ENCODE peak calls at places on chromosomes 16 and 17, in six cellular contexts. E is right atrium auricular region, S is spleen, X is MM.1S, L is neural crest cell, B is mesothelial cell of epicardium. V is an unnamed sample.

GRCh38 chr17:63039342-63039741 is 73.3 kb downstream of the TANC2 start:
- DNase-seq in E (no peak), S (no peak), X (peak; percentile 76), L (no peak), B (no peak), V (no peak)

GRCh38 chr17:66776999-66777688 is 57.8 kb upstream of the CACNG5 start:
- DNase-seq in E (no peak), S (no peak), X (no peak), L (no peak), B (no peak), V (no peak)

GRCh38 chr16:24139282-24139681 is 116.9 kb upstream of the CACNG3 start:
- DNase-seq in E (no peak), S (no peak), X (no peak), L (no peak), B (no peak), V (no peak)

GRCh38 chr16:88534731-88535141 is 35.5 kb upstream of the ZC3H18 start:
- DNase-seq in E (no peak), S (peak; percentile 90), X (no peak), L (no peak), B (no peak), V (no peak)

GRCh38 chr16:21994856-21995465 is 6.0 kb downstream of the PDZD9 start:
- DNase-seq in E (no peak), S (no peak), X (no peak), L (no peak), B (no peak), V (no peak)

GRCh38 chr17:77503916-77504651 is 363.3 kb downstream of the SEC14L1 start:
- DNase-seq in E (no peak), S (peak; percentile 67), X (no peak), L (no peak), B (no peak), V (no peak)

GRCh38 chr17:73308017-73308823 is 3.6 kb downstream of the CDC42EP4 start:
- DNase-seq in E (peak; percentile 92), S (no peak), X (no peak), L (no peak), B (peak; percentile 54), V (no peak)

GRCh38 chr16:27824006-27824405 is 239.5 kb downstream of the GSG1L start:
- DNase-seq in E (no peak), S (peak; percentile 4), X (no peak), L (no peak), B (no peak), V (no peak)

GRCh38 chr17:12672944-12673343 is 7.3 kb downstream of the MYOCD start:
- DNase-seq in E (no peak), S (no peak), X (no peak), L (no peak), B (no peak), V (no peak)

GRCh38 chr17:61070649-61071048 is 329.0 kb upstream of the TBX2 start:
- DNase-seq in E (no peak), S (no peak), X (no peak), L (no peak), B (no peak), V (no peak)

GRCh38 chr17:2024572-2025219 is 438 bp downstream of the RTN4RL1 start:
- DNase-seq in E (no peak), S (no peak), X (no peak), L (no peak), B (no peak), V (no peak)

GRCh38 chr16:78813917-78814316 is 714.5 kb downstream of the WWOX start:
- DNase-seq in E (no peak), S (no peak), X (no peak), L (no peak), B (no peak), V (no peak)

GRCh38 chr16:50271148-50272041 is 5.0 kb downstream of the ADCY7 start:
- DNase-seq in E (no peak), S (peak; percentile 76), X (no peak), L (no peak), B (no peak), V (no peak)

GRCh38 chr17:61837175-61838051 is 25.9 kb downstream of the BRIP1 start:
- DNase-seq in E (no peak), S (no peak), X (peak; percentile 61), L (peak; percentile 50), B (peak; percentile 26), V (peak; percentile 20)

GRCh38 chr17:43834106-43834505 is 1.2 kb upstream of the MPP3 start:
- DNase-seq in E (no peak), S (no peak), X (no peak), L (no peak), B (no peak), V (no peak)

GRCh38 chr17:26818736-26819135 is 475.2 kb upstream of the WSB1 start:
- DNase-seq in E (no peak), S (no peak), X (no peak), L (no peak), B (no peak), V (no peak)

DNA sequence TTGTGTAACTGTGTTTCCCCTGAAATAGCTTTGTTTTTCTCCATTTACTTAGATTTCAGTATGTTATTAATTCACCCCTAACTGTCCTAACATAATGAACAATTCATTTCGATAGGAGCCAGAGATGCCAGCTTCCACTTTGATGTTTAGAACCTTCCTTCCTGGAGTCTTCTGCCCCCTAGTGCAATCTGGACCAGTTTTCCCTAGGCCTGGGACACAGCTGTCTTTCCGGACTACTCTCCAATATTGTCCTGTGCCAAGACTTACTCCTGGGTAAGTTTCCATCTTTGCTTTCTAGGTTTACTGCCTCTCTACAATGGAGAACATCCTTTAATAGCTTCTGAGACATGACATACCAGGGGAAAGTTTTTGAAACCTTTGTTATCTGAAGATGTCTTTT is 12.8 kb downstream of the RECQL5 start:
- DNase-seq in E (no peak), S (no peak), X (no peak), L (no peak), B (no peak), V (no peak)
- TF ChIP-seq CTCF in E (peak; percentile 39), S (no peak), X (no peak), L (peak; percentile 30), B (no peak), V (no peak)

GRCh38 chr16:71504901-71505300 is 15.8 kb upstream of the ZNF19 start:
- DNase-seq in E (no peak), S (no peak), X (no peak), L (no peak), B (no peak), V (no peak)

GRCh38 chr16:71499775-71500364 is 10.7 kb upstream of the ZNF19 start:
- DNase-seq in E (no peak), S (no peak), X (peak; percentile 68), L (peak; percentile 50), B (no peak), V (no peak)

GRCh38 chr16:71498031-71498430 is 8.9 kb upstream of the ZNF19 start:
- DNase-seq in E (no peak), S (no peak), X (no peak), L (no peak), B (no peak), V (no peak)

GRCh38 chr16:71500964-71501363 is 11.8 kb upstream of the ZNF19 start:
- DNase-seq in E (no peak), S (no peak), X (no peak), L (no peak), B (no peak), V (no peak)

GRCh38 chr16:71501562-71501961 is 12.4 kb upstream of the ZNF19 start:
- DNase-seq in E (no peak), S (no peak), X (no peak), L (no peak), B (no peak), V (no peak)
- TF ChIP-seq CTCF in E (no peak), S (no peak), X (peak; percentile 12), L (no peak), B (no peak), V (no peak)

GRCh38 chr17:80169784-80170500 is at the start of gene CARD14:
- DNase-seq in E (no peak), S (no peak), X (no peak), L (no peak), B (no peak), V (no peak)
- TF ChIP-seq CTCF in E (no peak), S (no peak), X (no peak), L (no peak), B (no peak), V (no peak)

DNA sequence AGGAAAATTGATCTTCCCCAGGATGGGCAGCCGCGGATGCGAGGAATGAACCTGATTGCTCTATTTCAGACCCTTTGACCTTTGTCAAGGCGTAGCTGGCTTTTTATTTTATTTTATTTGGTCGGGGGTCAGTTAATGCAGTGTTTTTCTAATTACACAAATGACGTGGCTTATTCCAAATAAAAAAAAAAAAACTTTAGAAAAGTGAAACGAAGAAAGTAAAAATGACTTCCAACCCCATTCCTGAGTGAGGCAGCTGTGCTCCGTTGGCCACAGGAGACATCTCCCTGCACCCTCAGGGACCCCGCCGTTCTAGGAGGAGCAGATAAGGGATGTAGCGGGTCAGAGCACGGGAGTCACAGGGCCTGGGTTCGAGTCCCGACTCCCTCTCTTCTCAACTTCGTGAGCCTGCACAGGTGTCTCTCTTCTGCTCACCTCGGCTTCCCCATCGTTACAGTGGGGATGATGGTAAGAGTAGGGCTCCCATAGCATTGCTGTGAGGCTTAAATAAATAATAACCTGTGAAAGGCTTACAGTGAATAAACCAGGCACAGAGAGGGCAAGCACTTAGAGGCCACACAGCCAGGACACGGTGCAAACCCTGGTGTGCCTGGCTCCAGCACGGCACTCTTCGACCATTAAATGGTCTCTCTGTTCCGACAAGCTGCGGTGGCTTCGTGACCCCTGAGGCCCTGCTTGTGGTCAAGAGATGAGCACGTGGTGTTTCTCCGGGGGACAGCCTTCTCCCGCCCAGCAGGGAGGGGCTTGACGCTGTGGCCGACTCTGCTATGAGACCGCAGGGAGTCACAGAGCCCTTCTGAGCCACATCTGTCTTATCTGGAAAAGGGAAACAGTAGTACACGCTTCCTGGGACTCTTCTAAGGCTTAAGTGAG is 10.2 kb downstream of the FOXF1 start:
- DNase-seq in E (no peak), S (peak; percentile 50), X (no peak), L (no peak), B (no peak), V (no peak)
- TF ChIP-seq CTCF in E (no peak), S (peak; percentile 15), X (no peak), L (peak; percentile 34), B (peak; percentile 9), V (no peak)

GRCh38 chr16:20944861-20945390 is 44.4 kb downstream of the LYRM1 start:
- DNase-seq in E (no peak), S (no peak), X (peak; percentile 20), L (no peak), B (no peak), V (no peak)
- TF ChIP-seq CTCF in E (peak; percentile 27), S (no peak), X (no peak), L (no peak), B (no peak), V (peak; percentile 38)

GRCh38 chr17:45374501-45374900 is 57.7 kb upstream of the MAP3K14 start:
- DNase-seq in E (no peak), S (no peak), X (no peak), L (no peak), B (no peak), V (no peak)

GRCh38 chr17:45371414-45372324 is 54.8 kb upstream of the MAP3K14 start:
- DNase-seq in E (peak; percentile 90), S (peak; percentile 82), X (no peak), L (peak; percentile 62), B (peak; percentile 86), V (no peak)

GRCh38 chr17:45372325-45372869 is 55.6 kb upstream of the MAP3K14 start:
- DNase-seq in E (no peak), S (no peak), X (no peak), L (no peak), B (no peak), V (no peak)

GRCh38 chr17:45368661-45369060 is 51.8 kb upstream of the MAP3K14 start:
- DNase-seq in E (no peak), S (no peak), X (no peak), L (no peak), B (no peak), V (no peak)

GRCh38 chr17:45370949-45371413 is 54.2 kb upstream of the MAP3K14 start:
- DNase-seq in E (no peak), S (no peak), X (no peak), L (no peak), B (no peak), V (no peak)
- TF ChIP-seq CTCF in E (no peak), S (no peak), X (no peak), L (no peak), B (no peak), V (no peak)

V was measured in D721Med.